ENCODE peak calls at places on chromosomes 1 and 21, in eight cellular contexts. One of them, this sample, is unnamed.

GRCh38 chr21:38303300-38303699 is 46.5 kb downstream of the KCNJ15 start:
- DNase-seq in endodermal cell: no peak
- DNase-seq in HFFc6: peak
- DNase-seq in uterus: peak
- DNase-seq in HTR-8/SVneo: peak
- DNase-seq in NCI-H146: no peak
- DNase-seq in pancreas: no peak
- DNase-seq in stimulated activated CD8-positive, alpha-beta memory T cell treated with anti-CD3 and anti-CD28 coated beads, Interleukin-4, amount 100 ng/mL, for 1 hour: no peak
- DNase-seq in this sample: no peak

GRCh38 chr1:81554108-81554507 is 246.6 kb upstream of the ADGRL2 start:
- DNase-seq in pancreas: no peak
- DNase-seq in HTR-8/SVneo: no peak
- DNase-seq in HFFc6: no peak
- DNase-seq in stimulated activated CD8-positive, alpha-beta memory T cell treated with anti-CD3 and anti-CD28 coated beads, Interleukin-4, amount 100 ng/mL, for 1 hour: no peak
- DNase-seq in uterus: no peak
- DNase-seq in endodermal cell: no peak
- DNase-seq in NCI-H146: peak
- DNase-seq in this sample: no peak

GRCh38 chr1:84853743-84854721 is 39.0 kb downstream of the LPAR3 start:
- DNase-seq in NCI-H146: no peak
- DNase-seq in uterus: no peak
- DNase-seq in HTR-8/SVneo: peak
- DNase-seq in pancreas: no peak
- DNase-seq in stimulated activated CD8-positive, alpha-beta memory T cell treated with anti-CD3 and anti-CD28 coated beads, Interleukin-4, amount 100 ng/mL, for 1 hour: no peak
- DNase-seq in endodermal cell: no peak
- DNase-seq in HFFc6: peak
- DNase-seq in this sample: no peak

GRCh38 chr1:10835423-10836421 is 39.3 kb upstream of the CASZ1 start:
- DNase-seq in NCI-H146: peak
- DNase-seq in HFFc6: no peak
- DNase-seq in endodermal cell: peak
- DNase-seq in stimulated activated CD8-positive, alpha-beta memory T cell treated with anti-CD3 and anti-CD28 coated beads, Interleukin-4, amount 100 ng/mL, for 1 hour: no peak
- DNase-seq in uterus: peak
- DNase-seq in pancreas: peak
- DNase-seq in HTR-8/SVneo: peak
- DNase-seq in this sample: no peak

GRCh38 chr21:33028759-33029511 is 3.2 kb downstream of the OLIG2 start:
- DNase-seq in uterus: no peak
- DNase-seq in pancreas: no peak
- DNase-seq in NCI-H146: no peak
- DNase-seq in endodermal cell: peak
- DNase-seq in HFFc6: no peak
- DNase-seq in HTR-8/SVneo: no peak
- DNase-seq in stimulated activated CD8-positive, alpha-beta memory T cell treated with anti-CD3 and anti-CD28 coated beads, Interleukin-4, amount 100 ng/mL, for 1 hour: no peak
- DNase-seq in this sample: no peak

GRCh38 chr1:110619412-110620249 is 13.5 kb upstream of the KCNA2 start:
- DNase-seq in HTR-8/SVneo: peak
- DNase-seq in HFFc6: peak
- DNase-seq in pancreas: peak
- DNase-seq in uterus: peak
- DNase-seq in stimulated activated CD8-positive, alpha-beta memory T cell treated with anti-CD3 and anti-CD28 coated beads, Interleukin-4, amount 100 ng/mL, for 1 hour: peak
- DNase-seq in NCI-H146: peak
- DNase-seq in endodermal cell: peak
- DNase-seq in this sample: peak

GRCh38 chr1:33436557-33437296 is 5.8 kb upstream of the PHC2 start:
- DNase-seq in pancreas: no peak
- DNase-seq in HTR-8/SVneo: no peak
- DNase-seq in uterus: no peak
- DNase-seq in stimulated activated CD8-positive, alpha-beta memory T cell treated with anti-CD3 and anti-CD28 coated beads, Interleukin-4, amount 100 ng/mL, for 1 hour: no peak
- DNase-seq in endodermal cell: no peak
- DNase-seq in HFFc6: no peak
- DNase-seq in NCI-H146: no peak
- DNase-seq in this sample: no peak

GRCh38 chr1:111690306-111690617 is 48.9 kb downstream of the INKA2 start:
- DNase-seq in HTR-8/SVneo: peak
- DNase-seq in pancreas: no peak
- DNase-seq in stimulated activated CD8-positive, alpha-beta memory T cell treated with anti-CD3 and anti-CD28 coated beads, Interleukin-4, amount 100 ng/mL, for 1 hour: no peak
- DNase-seq in NCI-H146: no peak
- DNase-seq in uterus: peak
- DNase-seq in HFFc6: peak
- DNase-seq in endodermal cell: no peak
- DNase-seq in this sample: peak

GRCh38 chr1:67966666-67967009 is 83.8 kb downstream of the DIRAS3 start:
- DNase-seq in uterus: no peak
- DNase-seq in HTR-8/SVneo: no peak
- DNase-seq in NCI-H146: no peak
- DNase-seq in HFFc6: no peak
- DNase-seq in endodermal cell: no peak
- DNase-seq in stimulated activated CD8-positive, alpha-beta memory T cell treated with anti-CD3 and anti-CD28 coated beads, Interleukin-4, amount 100 ng/mL, for 1 hour: no peak
- DNase-seq in pancreas: no peak
- DNase-seq in this sample: no peak

GRCh38 chr1:43143441-43143888 is 28.6 kb downstream of the EBNA1BP2 start:
- DNase-seq in endodermal cell: peak
- DNase-seq in HFFc6: no peak
- DNase-seq in pancreas: no peak
- DNase-seq in uterus: no peak
- DNase-seq in HTR-8/SVneo: peak
- DNase-seq in NCI-H146: no peak
- DNase-seq in stimulated activated CD8-positive, alpha-beta memory T cell treated with anti-CD3 and anti-CD28 coated beads, Interleukin-4, amount 100 ng/mL, for 1 hour: no peak
- DNase-seq in this sample: no peak

GRCh38 chr1:9292361-9293240 is at the start of gene SPSB1:
- DNase-seq in HFFc6: peak
- DNase-seq in endodermal cell: peak
- DNase-seq in uterus: peak
- DNase-seq in HTR-8/SVneo: peak
- DNase-seq in stimulated activated CD8-positive, alpha-beta memory T cell treated with anti-CD3 and anti-CD28 coated beads, Interleukin-4, amount 100 ng/mL, for 1 hour: no peak
- DNase-seq in pancreas: peak
- DNase-seq in NCI-H146: peak
- DNase-seq in this sample: peak

GRCh38 chr1:36486436-36487335 is 4.0 kb upstream of the CSF3R start:
- DNase-seq in endodermal cell: peak
- DNase-seq in uterus: no peak
- DNase-seq in HTR-8/SVneo: no peak
- DNase-seq in stimulated activated CD8-positive, alpha-beta memory T cell treated with anti-CD3 and anti-CD28 coated beads, Interleukin-4, amount 100 ng/mL, for 1 hour: no peak
- DNase-seq in NCI-H146: peak
- DNase-seq in HFFc6: no peak
- DNase-seq in pancreas: peak
- DNase-seq in this sample: no peak

GRCh38 chr1:30353637-30354036 is 369.7 kb downstream of the MATN1 start:
- DNase-seq in NCI-H146: no peak
- DNase-seq in endodermal cell: peak
- DNase-seq in HFFc6: no peak
- DNase-seq in HTR-8/SVneo: no peak
- DNase-seq in stimulated activated CD8-positive, alpha-beta memory T cell treated with anti-CD3 and anti-CD28 coated beads, Interleukin-4, amount 100 ng/mL, for 1 hour: no peak
- DNase-seq in uterus: no peak
- DNase-seq in pancreas: no peak
- DNase-seq in this sample: no peak

GRCh38 chr21:33801424-33802405 is 113.9 kb downstream of the ATP5PO start:
- DNase-seq in uterus: no peak
- DNase-seq in NCI-H146: peak
- DNase-seq in HFFc6: peak
- DNase-seq in stimulated activated CD8-positive, alpha-beta memory T cell treated with anti-CD3 and anti-CD28 coated beads, Interleukin-4, amount 100 ng/mL, for 1 hour: no peak
- DNase-seq in pancreas: no peak
- DNase-seq in endodermal cell: peak
- DNase-seq in HTR-8/SVneo: peak
- DNase-seq in this sample: no peak

GRCh38 chr1:192724670-192725069 is 84.2 kb upstream of the RGS2 start:
- DNase-seq in NCI-H146: no peak
- DNase-seq in uterus: no peak
- DNase-seq in stimulated activated CD8-positive, alpha-beta memory T cell treated with anti-CD3 and anti-CD28 coated beads, Interleukin-4, amount 100 ng/mL, for 1 hour: no peak
- DNase-seq in pancreas: no peak
- DNase-seq in endodermal cell: no peak
- DNase-seq in HTR-8/SVneo: no peak
- DNase-seq in HFFc6: peak
- DNase-seq in this sample: no peak

GRCh38 chr21:46604329-46604974 is 430 bp downstream of the S100B start:
- DNase-seq in pancreas: no peak
- DNase-seq in HFFc6: no peak
- DNase-seq in HTR-8/SVneo: no peak
- DNase-seq in uterus: no peak
- DNase-seq in endodermal cell: no peak
- DNase-seq in stimulated activated CD8-positive, alpha-beta memory T cell treated with anti-CD3 and anti-CD28 coated beads, Interleukin-4, amount 100 ng/mL, for 1 hour: no peak
- DNase-seq in NCI-H146: no peak
- DNase-seq in this sample: no peak

GRCh38 chr1:31354266-31354665 is 18.6 kb downstream of the FABP3 start:
- DNase-seq in endodermal cell: no peak
- DNase-seq in pancreas: no peak
- DNase-seq in stimulated activated CD8-positive, alpha-beta memory T cell treated with anti-CD3 and anti-CD28 coated beads, Interleukin-4, amount 100 ng/mL, for 1 hour: no peak
- DNase-seq in uterus: no peak
- DNase-seq in HTR-8/SVneo: no peak
- DNase-seq in NCI-H146: no peak
- DNase-seq in HFFc6: no peak
- DNase-seq in this sample: no peak

GRCh38 chr1:219505886-219506285 is 107.0 kb downstream of the ZC3H11B start:
- DNase-seq in NCI-H146: no peak
- DNase-seq in HTR-8/SVneo: no peak
- DNase-seq in uterus: no peak
- DNase-seq in stimulated activated CD8-positive, alpha-beta memory T cell treated with anti-CD3 and anti-CD28 coated beads, Interleukin-4, amount 100 ng/mL, for 1 hour: no peak
- DNase-seq in endodermal cell: no peak
- DNase-seq in pancreas: no peak
- DNase-seq in HFFc6: no peak
- DNase-seq in this sample: no peak

GRCh38 chr1:196160066-196160795 is 448.0 kb downstream of the KCNT2 start:
- DNase-seq in pancreas: no peak
- DNase-seq in endodermal cell: no peak
- DNase-seq in stimulated activated CD8-positive, alpha-beta memory T cell treated with anti-CD3 and anti-CD28 coated beads, Interleukin-4, amount 100 ng/mL, for 1 hour: no peak
- DNase-seq in uterus: no peak
- DNase-seq in HTR-8/SVneo: no peak
- DNase-seq in HFFc6: peak
- DNase-seq in NCI-H146: no peak
- DNase-seq in this sample: peak

GRCh38 chr1:52209429-52209828 is 67.5 kb downstream of the ZFYVE9 start:
- DNase-seq in NCI-H146: no peak
- DNase-seq in uterus: no peak
- DNase-seq in stimulated activated CD8-positive, alpha-beta memory T cell treated with anti-CD3 and anti-CD28 coated beads, Interleukin-4, amount 100 ng/mL, for 1 hour: no peak
- DNase-seq in pancreas: no peak
- DNase-seq in endodermal cell: no peak
- DNase-seq in HFFc6: no peak
- DNase-seq in HTR-8/SVneo: no peak
- DNase-seq in this sample: no peak

GRCh38 chr1:2548068-2548589 is 8.0 kb upstream of the TNFRSF14 start:
- DNase-seq in HFFc6: peak
- DNase-seq in pancreas: peak
- DNase-seq in HTR-8/SVneo: peak
- DNase-seq in endodermal cell: peak
- DNase-seq in NCI-H146: peak
- DNase-seq in uterus: peak
- DNase-seq in stimulated activated CD8-positive, alpha-beta memory T cell treated with anti-CD3 and anti-CD28 coated beads, Interleukin-4, amount 100 ng/mL, for 1 hour: peak
- DNase-seq in this sample: no peak

GRCh38 chr1:201982082-201982922 is at the start of gene RNPEP:
- DNase-seq in HTR-8/SVneo: peak
- DNase-seq in HFFc6: peak
- DNase-seq in stimulated activated CD8-positive, alpha-beta memory T cell treated with anti-CD3 and anti-CD28 coated beads, Interleukin-4, amount 100 ng/mL, for 1 hour: peak
- DNase-seq in endodermal cell: peak
- DNase-seq in NCI-H146: peak
- DNase-seq in uterus: peak
- DNase-seq in pancreas: peak
- DNase-seq in this sample: peak

GRCh38 chr1:92446990-92447681 is 39.6 kb downstream of the GFI1 start:
- DNase-seq in uterus: no peak
- DNase-seq in endodermal cell: peak
- DNase-seq in NCI-H146: no peak
- DNase-seq in HFFc6: peak
- DNase-seq in pancreas: no peak
- DNase-seq in HTR-8/SVneo: no peak
- DNase-seq in stimulated activated CD8-positive, alpha-beta memory T cell treated with anti-CD3 and anti-CD28 coated beads, Interleukin-4, amount 100 ng/mL, for 1 hour: no peak
- DNase-seq in this sample: no peak

GRCh38 chr1:109771712-109772657 is 8.3 kb upstream of the EPS8L3 start:
- DNase-seq in uterus: peak
- DNase-seq in HTR-8/SVneo: no peak
- DNase-seq in NCI-H146: no peak
- DNase-seq in pancreas: no peak
- DNase-seq in HFFc6: no peak
- DNase-seq in stimulated activated CD8-positive, alpha-beta memory T cell treated with anti-CD3 and anti-CD28 coated beads, Interleukin-4, amount 100 ng/mL, for 1 hour: no peak
- DNase-seq in endodermal cell: no peak
- DNase-seq in this sample: no peak

GRCh38 chr1:228299211-228299610 is 91.4 kb downstream of the OBSCN start:
- DNase-seq in NCI-H146: no peak
- DNase-seq in HTR-8/SVneo: no peak
- DNase-seq in pancreas: no peak
- DNase-seq in uterus: no peak
- DNase-seq in endodermal cell: no peak
- DNase-seq in HFFc6: no peak
- DNase-seq in stimulated activated CD8-positive, alpha-beta memory T cell treated with anti-CD3 and anti-CD28 coated beads, Interleukin-4, amount 100 ng/mL, for 1 hour: no peak
- DNase-seq in this sample: no peak

GRCh38 chr1:166036092-166036491 is 130.7 kb downstream of the FAM78B start:
- DNase-seq in uterus: no peak
- DNase-seq in NCI-H146: no peak
- DNase-seq in stimulated activated CD8-positive, alpha-beta memory T cell treated with anti-CD3 and anti-CD28 coated beads, Interleukin-4, amount 100 ng/mL, for 1 hour: no peak
- DNase-seq in pancreas: no peak
- DNase-seq in HTR-8/SVneo: no peak
- DNase-seq in endodermal cell: peak
- DNase-seq in HFFc6: no peak
- DNase-seq in this sample: no peak

GRCh38 chr1:80656011-80656627 is 1144.6 kb upstream of the ADGRL2 start:
- DNase-seq in pancreas: no peak
- DNase-seq in stimulated activated CD8-positive, alpha-beta memory T cell treated with anti-CD3 and anti-CD28 coated beads, Interleukin-4, amount 100 ng/mL, for 1 hour: no peak
- DNase-seq in HTR-8/SVneo: no peak
- DNase-seq in uterus: no peak
- DNase-seq in endodermal cell: peak
- DNase-seq in HFFc6: no peak
- DNase-seq in NCI-H146: no peak
- DNase-seq in this sample: no peak

This sample was measured in AG09319.